ENCODE peak calls at places on chromosomes 12 and 14, in nine cellular contexts. U is transverse colon, E is PC-9, K is fibroblast of lung, O is astrocyte, X is GM12878, Y is endothelial cell of umbilical vein, S is GM23248, C is IMR-90. A is an unnamed sample. For H3K36me3, H3K4me1 and H3K9me3, the result is how much of the 10 kb centered on the place peaks cover.

GRCh38 chr14:28946267-28946666 is 179.7 kb downstream of the FOXG1 start:
- DNase-seq in O (no peak), K (no peak), Y (no peak), S (no peak), C (no peak), U (no peak), X (no peak), E (no peak), A (no peak)

GRCh38 chr12:124910561-124911478 is 3.6 kb downstream of the UBC start:
- DNase-seq in K (peak), C (peak), Y (no peak), E (peak), S (peak), U (no peak), O (no peak), X (no peak), A (no peak)

GRCh38 chr14:75274899-75275569 is 3.6 kb upstream of the FOS start:
- DNase-seq in S (no peak), O (no peak), Y (no peak), C (peak), E (no peak), K (peak), X (peak), U (peak), A (no peak)

GRCh38 chr12:104281636-104282035 is 21.9 kb upstream of the EID3 start:
- DNase-seq in K (peak), X (no peak), C (no peak), U (no peak), E (peak), S (peak), Y (no peak), O (peak), A (no peak)

GRCh38 chr14:64806202-64806861 is 73.4 kb downstream of the SPTB start:
- DNase-seq in K (peak), X (no peak), C (peak), O (peak), U (no peak), Y (no peak), E (peak), S (peak), A (no peak)

GRCh38 chr14:37048666-37049071 is 123.7 kb downstream of the SLC25A21 start:
- DNase-seq in S (peak), O (peak), X (no peak), U (no peak), K (peak), E (peak), Y (peak), C (peak), A (no peak)

GRCh38 chr12:52189376-52190174 is 2.2 kb downstream of the KRT80 start:
- DNase-seq in K (peak), O (peak), Y (no peak), X (no peak), E (no peak), S (peak), U (no peak), C (peak), A (no peak)

GRCh38 chr14:90551070-90551704 is 154.4 kb downstream of the CALM1 start:
- DNase-seq in O (peak), S (no peak), X (no peak), U (no peak), K (peak), Y (no peak), C (peak), E (no peak), A (no peak)

GRCh38 chr12:52765702-52766101 is 11.4 kb downstream of the KRT76 start:
- DNase-seq in U (no peak), E (no peak), K (no peak), Y (no peak), C (no peak), S (no peak), X (no peak), O (no peak), A (no peak)

GRCh38 chr12:2959194-2959507 is at the start of gene TEAD4:
- DNase-seq in U (peak), K (peak), E (peak), X (no peak), S (peak), O (peak), C (peak), Y (peak), A (peak)

GRCh38 chr12:72146495-72146894 is 125.7 kb upstream of the TRHDE start:
- DNase-seq in U (no peak), Y (no peak), C (no peak), X (no peak), O (no peak), E (no peak), S (no peak), K (no peak), A (no peak)

GRCh38 chr12:25276199-25276937 is 25.6 kb upstream of the KRAS start:
- DNase-seq in Y (peak), X (no peak), U (peak), O (peak), E (peak), S (peak), K (peak), C (peak), A (no peak)

GRCh38 chr12:93572712-93573551 is 457 bp downstream of the SOCS2 start:
- DNase-seq in S (peak), X (no peak), O (peak), K (peak), E (no peak), C (peak), U (peak), Y (peak), A (peak)

GRCh38 chr14:52131640-52132320 is 62.9 kb upstream of the NID2 start:
- DNase-seq in K (peak), C (peak), U (peak), Y (peak), E (peak), S (peak), X (peak), O (peak), A (peak)

GRCh38 chr12:52055781-52056711 is 4.8 kb downstream of the NR4A1 start:
- DNase-seq in C (peak), U (peak), E (no peak), X (no peak), S (no peak), K (no peak), O (no peak), Y (no peak), A (no peak)

GRCh38 chr14:75063491-75064204 is at the start of gene ACYP1:
- DNase-seq in X (peak), Y (peak), E (peak), S (peak), K (peak), O (peak), U (peak), C (peak), A (peak)

GRCh38 chr12:68831751-68832503 is 23.9 kb downstream of the MDM2 start:
- DNase-seq in X (no peak), Y (no peak), E (no peak), U (no peak), C (no peak), S (no peak), K (no peak), O (no peak), A (no peak)

GRCh38 chr12:95506707-95507523 is 33.0 kb downstream of the METAP2 start:
- DNase-seq in E (no peak), O (no peak), S (peak), X (no peak), K (no peak), Y (no peak), C (peak), U (no peak), A (no peak)

GRCh38 chr14:73491977-73492552 is 1.3 kb downstream of the RIOX1 start:
- DNase-seq in Y (no peak), C (no peak), S (no peak), U (no peak), E (no peak), X (no peak), K (no peak), O (no peak), A (no peak)

GRCh38 chr14:102873131-102873530 is 49.3 kb upstream of the AMN start:
- DNase-seq in O (no peak), U (peak), C (no peak), S (no peak), X (no peak), E (no peak), K (no peak), Y (no peak), A (no peak)
- H3K36me3 ChIP-seq in O (under half), U (under half), C (under half), S (under half), X (under half), E (under half), K (under half), Y (under half), A (under half)

DNA sequence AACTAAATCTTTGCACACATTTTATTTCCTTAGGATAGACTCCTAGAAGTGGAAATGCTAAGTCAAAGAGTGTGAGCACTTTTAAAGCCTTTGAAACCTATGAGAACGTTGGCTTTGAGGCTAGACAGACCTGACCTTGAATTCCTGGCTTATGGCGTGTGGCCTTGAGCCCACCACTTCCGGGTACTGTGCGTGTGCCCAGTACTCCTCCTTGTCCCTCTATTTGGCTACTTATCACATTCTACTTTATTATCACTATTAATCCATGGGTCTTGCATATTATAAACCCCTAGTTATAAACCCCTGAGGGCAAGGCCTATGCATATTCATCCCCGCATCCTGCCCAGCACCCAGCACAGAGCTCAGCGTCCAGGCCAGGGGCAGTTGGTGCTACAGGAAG is 26.0 kb upstream of the CD27 start:
- DNase-seq in K (no peak), S (no peak), E (no peak), O (no peak), C (no peak), Y (no peak), U (no peak), X (no peak), A (no peak)
- H3K4me1 ChIP-seq in K (under half), S (under half), E (under half), O (under half), C (under half), Y (under half), U (under half), X (under half), A (under half)

GRCh38 chr14:94486883-94487282 is 10.9 kb upstream of the SERPINA9 start:
- DNase-seq in E (no peak), C (no peak), S (no peak), U (no peak), X (no peak), K (no peak), Y (no peak), O (no peak), A (no peak)
- H3K9me3 ChIP-seq in E (under half), C (under half), S (under half), U (under half), X (under half), K (under half), Y (under half), O (under half), A (under half)

DNA sequence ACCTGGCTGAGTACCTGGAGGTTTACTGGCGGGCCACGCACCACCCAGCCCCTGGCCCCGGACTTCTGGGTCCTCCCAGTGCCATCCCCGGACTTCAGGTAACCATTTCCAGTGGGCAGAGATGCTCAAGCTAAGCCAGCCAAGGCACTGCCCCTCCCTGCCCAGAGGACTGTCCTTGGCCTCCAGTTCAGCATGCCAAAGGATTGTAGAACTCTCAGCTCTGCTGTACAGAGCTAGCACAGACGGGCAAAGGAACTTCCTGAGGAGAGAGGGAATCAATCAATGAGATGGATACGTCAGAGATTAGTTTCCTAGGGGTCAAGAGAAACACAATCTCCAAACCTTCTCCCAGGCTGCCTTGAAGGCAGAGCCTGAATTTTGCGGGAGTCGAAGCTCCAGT is 8.7 kb downstream of the CACNB3 start:
- DNase-seq in U (no peak), C (no peak), O (no peak), E (no peak), S (no peak), K (no peak), X (no peak), Y (no peak), A (no peak)
- H3K36me3 ChIP-seq in U (under half), C (half or more), O (under half), E (under half), S (under half), K (under half), X (under half), Y (under half), A (half or more)

DNA sequence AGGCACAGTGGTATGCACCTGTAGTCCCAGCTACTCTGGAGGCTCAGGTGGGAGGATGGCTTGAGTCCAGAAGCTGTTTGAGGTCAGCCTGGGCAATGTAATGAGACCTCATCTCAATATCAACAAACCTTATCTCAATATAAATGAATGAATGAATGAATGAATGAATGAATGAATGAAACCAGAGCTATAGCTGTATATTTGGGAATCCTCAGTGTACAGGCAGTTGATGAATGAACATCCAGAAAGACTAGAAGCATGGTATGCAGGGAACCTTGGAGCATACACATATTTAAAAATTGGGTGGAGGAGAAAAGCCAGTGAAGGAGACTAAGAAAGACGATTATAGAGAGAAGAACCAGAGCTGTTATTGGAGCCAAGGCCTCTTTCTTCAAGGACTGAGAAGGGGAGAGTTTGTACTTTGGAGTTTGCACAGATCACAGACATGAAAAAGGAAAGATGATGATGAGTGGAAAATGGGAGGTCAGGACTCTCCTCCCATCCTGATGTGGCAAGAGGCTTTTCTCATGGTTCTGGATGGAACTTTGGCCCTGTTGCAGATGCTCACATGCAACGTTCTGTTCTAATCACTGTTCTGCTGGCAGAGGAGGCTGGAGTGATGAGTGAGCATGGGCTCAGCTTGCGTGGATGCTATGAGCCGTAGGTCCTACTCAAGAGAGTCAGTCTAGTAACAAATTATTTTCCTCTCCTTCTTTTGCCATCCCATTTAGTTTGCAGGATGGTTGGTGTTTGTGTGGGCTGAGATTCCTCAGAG is 114.4 kb downstream of the PRKCH start:
- DNase-seq in E (peak), X (no peak), Y (no peak), U (no peak), C (no peak), K (no peak), S (peak), O (no peak), A (no peak)
- H3K4me1 ChIP-seq in E (under half), X (under half), Y (half or more), U (under half), C (under half), K (under half), S (under half), O (under half), A (under half)

GRCh38 chr12:132923356-132923909 is 32.7 kb downstream of the ZNF605 start:
- DNase-seq in O (no peak), X (no peak), Y (no peak), C (no peak), K (peak), U (no peak), E (no peak), S (peak), A (no peak)

GRCh38 chr12:132921685-132922084 is 34.3 kb upstream of the CHFR start:
- DNase-seq in O (no peak), U (no peak), C (no peak), E (no peak), K (no peak), X (no peak), S (no peak), Y (no peak), A (no peak)

GRCh38 chr12:132925597-132926416 is 30.3 kb downstream of the ZNF605 start:
- DNase-seq in E (no peak), O (no peak), S (no peak), U (no peak), C (no peak), Y (no peak), X (no peak), K (no peak), A (no peak)

GRCh38 chr12:132924356-132924755 is 31.8 kb downstream of the ZNF605 start:
- DNase-seq in K (no peak), S (no peak), U (no peak), Y (no peak), E (no peak), X (no peak), C (no peak), O (no peak), A (no peak)

DNA sequence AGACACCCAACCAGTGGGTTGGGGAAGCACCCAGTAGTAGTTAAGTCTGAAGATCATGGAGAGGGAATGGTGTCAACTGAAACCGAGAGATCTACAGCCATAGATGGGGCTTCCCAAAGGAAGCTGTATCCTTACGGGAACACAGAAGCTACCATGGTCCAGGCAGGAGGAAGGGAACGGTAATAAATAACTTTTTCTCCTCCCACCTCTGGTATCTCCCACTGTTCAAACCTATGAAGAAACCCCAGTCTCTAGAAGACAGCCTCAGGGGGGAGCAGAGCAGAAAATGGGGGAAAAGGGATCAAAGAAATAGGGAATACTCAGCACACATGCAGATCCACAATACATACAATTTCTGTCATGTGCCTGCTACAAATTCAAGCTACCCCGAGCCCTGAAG is 33.4 kb downstream of the ZNF605 start:
- DNase-seq in C (no peak), K (no peak), Y (no peak), O (no peak), X (no peak), U (no peak), E (no peak), S (no peak), A (no peak)
- H3K9me3 ChIP-seq in C (half or more), K (under half), Y (under half), O (half or more), X (under half), U (half or more), E (half or more), S (under half), A (under half)

DNA sequence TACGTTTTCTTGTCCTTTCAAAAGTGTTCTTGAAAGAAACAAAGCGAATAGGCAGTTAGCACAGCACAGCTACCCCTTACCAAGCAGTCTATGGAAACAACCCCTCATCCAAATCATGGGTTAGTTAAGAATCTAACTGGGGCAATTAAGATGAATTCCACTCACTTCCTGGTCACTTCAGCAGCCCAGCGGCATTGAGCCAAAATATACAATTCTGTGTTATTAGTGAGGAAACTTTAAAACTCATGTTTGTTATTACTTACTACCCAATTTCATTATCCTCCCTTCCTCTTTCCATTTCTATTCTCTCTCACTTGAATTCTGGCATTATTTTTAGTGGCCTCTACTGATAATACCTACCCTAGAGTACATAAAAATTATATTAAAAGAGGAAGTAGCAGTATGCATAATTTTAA is 121.4 kb downstream of the PPHLN1 start:
- DNase-seq in O (peak), C (no peak), X (no peak), K (peak), E (no peak), S (no peak), U (no peak), Y (peak), A (no peak)
- H3K36me3 ChIP-seq in O (under half), C (under half), X (under half), K (under half), E (under half), S (under half), U (under half), Y (under half), A (under half)

A was measured in HAP-1.